ENCODE peak calls at places on chromosomes 2 and 18, in nine cellular contexts. One of them, this sample, is unnamed.

GRCh38 chr2:103196834-103197233 is 435.0 kb downstream of the TMEM182 start:
- DNase-seq in GM23338: no peak
- DNase-seq in Ammon's horn: no peak
- DNase-seq in NCI-H2081: no peak
- DNase-seq in CD8-positive, alpha-beta memory T cell: no peak
- DNase-seq in RPMI8226: no peak
- DNase-seq in myocyte: no peak
- DNase-seq in stimulated activated CD4-positive, alpha-beta T cell treated with anti-CD3 and anti-CD28 coated beads, Interleukin-12 subunit alpha, Interleukin-12 subunit beta, amount 100 ng/mL, for 4 hours: no peak
- DNase-seq in activated naive CD8-positive, alpha-beta T cell treated with anti-CD3 and anti-CD28 coated beads, Interleukin-2, amount 50 U/mL, for 16 hours: no peak
- DNase-seq in this sample: no peak

GRCh38 chr2:174546519-174547506 is 50.8 kb downstream of the WIPF1 start:
- DNase-seq in stimulated activated CD4-positive, alpha-beta T cell treated with anti-CD3 and anti-CD28 coated beads, Interleukin-12 subunit alpha, Interleukin-12 subunit beta, amount 100 ng/mL, for 4 hours: no peak
- DNase-seq in GM23338: peak
- DNase-seq in RPMI8226: peak
- DNase-seq in CD8-positive, alpha-beta memory T cell: no peak
- DNase-seq in NCI-H2081: peak
- DNase-seq in activated naive CD8-positive, alpha-beta T cell treated with anti-CD3 and anti-CD28 coated beads, Interleukin-2, amount 50 U/mL, for 16 hours: no peak
- DNase-seq in Ammon's horn: peak
- DNase-seq in myocyte: peak
- DNase-seq in this sample: peak

GRCh38 chr2:198712485-198712884 is 745.3 kb downstream of the SATB2 start:
- DNase-seq in CD8-positive, alpha-beta memory T cell: no peak
- DNase-seq in stimulated activated CD4-positive, alpha-beta T cell treated with anti-CD3 and anti-CD28 coated beads, Interleukin-12 subunit alpha, Interleukin-12 subunit beta, amount 100 ng/mL, for 4 hours: no peak
- DNase-seq in activated naive CD8-positive, alpha-beta T cell treated with anti-CD3 and anti-CD28 coated beads, Interleukin-2, amount 50 U/mL, for 16 hours: no peak
- DNase-seq in myocyte: no peak
- DNase-seq in RPMI8226: no peak
- DNase-seq in NCI-H2081: no peak
- DNase-seq in GM23338: peak
- DNase-seq in Ammon's horn: no peak
- DNase-seq in this sample: no peak

GRCh38 chr2:9554841-9555337 is 741 bp downstream of the ADAM17 start:
- DNase-seq in stimulated activated CD4-positive, alpha-beta T cell treated with anti-CD3 and anti-CD28 coated beads, Interleukin-12 subunit alpha, Interleukin-12 subunit beta, amount 100 ng/mL, for 4 hours: peak
- DNase-seq in activated naive CD8-positive, alpha-beta T cell treated with anti-CD3 and anti-CD28 coated beads, Interleukin-2, amount 50 U/mL, for 16 hours: no peak
- DNase-seq in GM23338: peak
- DNase-seq in Ammon's horn: peak
- DNase-seq in myocyte: peak
- DNase-seq in RPMI8226: peak
- DNase-seq in NCI-H2081: peak
- DNase-seq in CD8-positive, alpha-beta memory T cell: no peak
- DNase-seq in this sample: peak

GRCh38 chr2:164933751-164934189 is 21.6 kb downstream of the SLC38A11 start:
- DNase-seq in RPMI8226: no peak
- DNase-seq in stimulated activated CD4-positive, alpha-beta T cell treated with anti-CD3 and anti-CD28 coated beads, Interleukin-12 subunit alpha, Interleukin-12 subunit beta, amount 100 ng/mL, for 4 hours: no peak
- DNase-seq in myocyte: no peak
- DNase-seq in NCI-H2081: peak
- DNase-seq in GM23338: no peak
- DNase-seq in Ammon's horn: no peak
- DNase-seq in activated naive CD8-positive, alpha-beta T cell treated with anti-CD3 and anti-CD28 coated beads, Interleukin-2, amount 50 U/mL, for 16 hours: no peak
- DNase-seq in CD8-positive, alpha-beta memory T cell: no peak
- DNase-seq in this sample: no peak

GRCh38 chr2:68878753-68879152 is 7.6 kb upstream of the BMP10 start:
- DNase-seq in CD8-positive, alpha-beta memory T cell: no peak
- DNase-seq in RPMI8226: no peak
- DNase-seq in Ammon's horn: no peak
- DNase-seq in NCI-H2081: no peak
- DNase-seq in myocyte: no peak
- DNase-seq in stimulated activated CD4-positive, alpha-beta T cell treated with anti-CD3 and anti-CD28 coated beads, Interleukin-12 subunit alpha, Interleukin-12 subunit beta, amount 100 ng/mL, for 4 hours: no peak
- DNase-seq in GM23338: no peak
- DNase-seq in activated naive CD8-positive, alpha-beta T cell treated with anti-CD3 and anti-CD28 coated beads, Interleukin-2, amount 50 U/mL, for 16 hours: no peak
- DNase-seq in this sample: no peak

GRCh38 chr2:175926272-175926671 is 75.8 kb downstream of the LNPK start:
- DNase-seq in Ammon's horn: no peak
- DNase-seq in myocyte: peak
- DNase-seq in CD8-positive, alpha-beta memory T cell: no peak
- DNase-seq in stimulated activated CD4-positive, alpha-beta T cell treated with anti-CD3 and anti-CD28 coated beads, Interleukin-12 subunit alpha, Interleukin-12 subunit beta, amount 100 ng/mL, for 4 hours: no peak
- DNase-seq in NCI-H2081: no peak
- DNase-seq in RPMI8226: no peak
- DNase-seq in GM23338: no peak
- DNase-seq in activated naive CD8-positive, alpha-beta T cell treated with anti-CD3 and anti-CD28 coated beads, Interleukin-2, amount 50 U/mL, for 16 hours: no peak
- DNase-seq in this sample: no peak

GRCh38 chr2:19373352-19373751 is 14.9 kb upstream of the OSR1 start:
- DNase-seq in NCI-H2081: no peak
- DNase-seq in myocyte: no peak
- DNase-seq in CD8-positive, alpha-beta memory T cell: no peak
- DNase-seq in stimulated activated CD4-positive, alpha-beta T cell treated with anti-CD3 and anti-CD28 coated beads, Interleukin-12 subunit alpha, Interleukin-12 subunit beta, amount 100 ng/mL, for 4 hours: no peak
- DNase-seq in activated naive CD8-positive, alpha-beta T cell treated with anti-CD3 and anti-CD28 coated beads, Interleukin-2, amount 50 U/mL, for 16 hours: no peak
- DNase-seq in Ammon's horn: no peak
- DNase-seq in RPMI8226: no peak
- DNase-seq in GM23338: no peak
- DNase-seq in this sample: no peak

GRCh38 chr2:10835052-10835970 is 22.7 kb upstream of the PDIA6 start:
- DNase-seq in RPMI8226: peak
- DNase-seq in myocyte: peak
- DNase-seq in stimulated activated CD4-positive, alpha-beta T cell treated with anti-CD3 and anti-CD28 coated beads, Interleukin-12 subunit alpha, Interleukin-12 subunit beta, amount 100 ng/mL, for 4 hours: peak
- DNase-seq in GM23338: peak
- DNase-seq in Ammon's horn: peak
- DNase-seq in NCI-H2081: peak
- DNase-seq in CD8-positive, alpha-beta memory T cell: peak
- DNase-seq in activated naive CD8-positive, alpha-beta T cell treated with anti-CD3 and anti-CD28 coated beads, Interleukin-2, amount 50 U/mL, for 16 hours: peak
- DNase-seq in this sample: peak

GRCh38 chr2:46135936-46136335 is 161.3 kb upstream of the EPAS1 start:
- DNase-seq in GM23338: no peak
- DNase-seq in stimulated activated CD4-positive, alpha-beta T cell treated with anti-CD3 and anti-CD28 coated beads, Interleukin-12 subunit alpha, Interleukin-12 subunit beta, amount 100 ng/mL, for 4 hours: no peak
- DNase-seq in RPMI8226: no peak
- DNase-seq in NCI-H2081: no peak
- DNase-seq in CD8-positive, alpha-beta memory T cell: no peak
- DNase-seq in activated naive CD8-positive, alpha-beta T cell treated with anti-CD3 and anti-CD28 coated beads, Interleukin-2, amount 50 U/mL, for 16 hours: no peak
- DNase-seq in Ammon's horn: no peak
- DNase-seq in myocyte: no peak
- DNase-seq in this sample: no peak

GRCh38 chr2:23418490-23418911 is 33.5 kb downstream of the KLHL29 start:
- DNase-seq in myocyte: peak
- DNase-seq in RPMI8226: no peak
- DNase-seq in Ammon's horn: no peak
- DNase-seq in GM23338: no peak
- DNase-seq in CD8-positive, alpha-beta memory T cell: no peak
- DNase-seq in stimulated activated CD4-positive, alpha-beta T cell treated with anti-CD3 and anti-CD28 coated beads, Interleukin-12 subunit alpha, Interleukin-12 subunit beta, amount 100 ng/mL, for 4 hours: no peak
- DNase-seq in activated naive CD8-positive, alpha-beta T cell treated with anti-CD3 and anti-CD28 coated beads, Interleukin-2, amount 50 U/mL, for 16 hours: no peak
- DNase-seq in NCI-H2081: no peak
- DNase-seq in this sample: no peak

GRCh38 chr2:127039387-127040031 is 67.4 kb downstream of the BIN1 start:
- DNase-seq in stimulated activated CD4-positive, alpha-beta T cell treated with anti-CD3 and anti-CD28 coated beads, Interleukin-12 subunit alpha, Interleukin-12 subunit beta, amount 100 ng/mL, for 4 hours: no peak
- DNase-seq in Ammon's horn: no peak
- DNase-seq in GM23338: no peak
- DNase-seq in CD8-positive, alpha-beta memory T cell: no peak
- DNase-seq in activated naive CD8-positive, alpha-beta T cell treated with anti-CD3 and anti-CD28 coated beads, Interleukin-2, amount 50 U/mL, for 16 hours: no peak
- DNase-seq in RPMI8226: no peak
- DNase-seq in myocyte: peak
- DNase-seq in NCI-H2081: no peak
- DNase-seq in this sample: no peak

GRCh38 chr18:51028201-51028805 is 1.7 kb upstream of the SMAD4 start:
- DNase-seq in activated naive CD8-positive, alpha-beta T cell treated with anti-CD3 and anti-CD28 coated beads, Interleukin-2, amount 50 U/mL, for 16 hours: no peak
- DNase-seq in myocyte: no peak
- DNase-seq in NCI-H2081: peak
- DNase-seq in Ammon's horn: no peak
- DNase-seq in RPMI8226: peak
- DNase-seq in stimulated activated CD4-positive, alpha-beta T cell treated with anti-CD3 and anti-CD28 coated beads, Interleukin-12 subunit alpha, Interleukin-12 subunit beta, amount 100 ng/mL, for 4 hours: no peak
- DNase-seq in GM23338: no peak
- DNase-seq in CD8-positive, alpha-beta memory T cell: no peak
- DNase-seq in this sample: no peak

GRCh38 chr2:43018179-43019024 is 208.0 kb downstream of the ZFP36L2 start:
- DNase-seq in GM23338: no peak
- DNase-seq in activated naive CD8-positive, alpha-beta T cell treated with anti-CD3 and anti-CD28 coated beads, Interleukin-2, amount 50 U/mL, for 16 hours: no peak
- DNase-seq in stimulated activated CD4-positive, alpha-beta T cell treated with anti-CD3 and anti-CD28 coated beads, Interleukin-12 subunit alpha, Interleukin-12 subunit beta, amount 100 ng/mL, for 4 hours: no peak
- DNase-seq in Ammon's horn: peak
- DNase-seq in myocyte: peak
- DNase-seq in NCI-H2081: no peak
- DNase-seq in CD8-positive, alpha-beta memory T cell: no peak
- DNase-seq in RPMI8226: no peak
- DNase-seq in this sample: no peak

GRCh38 chr2:150271952-150272351 is 215.5 kb downstream of the RND3 start:
- DNase-seq in stimulated activated CD4-positive, alpha-beta T cell treated with anti-CD3 and anti-CD28 coated beads, Interleukin-12 subunit alpha, Interleukin-12 subunit beta, amount 100 ng/mL, for 4 hours: no peak
- DNase-seq in activated naive CD8-positive, alpha-beta T cell treated with anti-CD3 and anti-CD28 coated beads, Interleukin-2, amount 50 U/mL, for 16 hours: no peak
- DNase-seq in CD8-positive, alpha-beta memory T cell: no peak
- DNase-seq in NCI-H2081: no peak
- DNase-seq in Ammon's horn: no peak
- DNase-seq in GM23338: no peak
- DNase-seq in RPMI8226: no peak
- DNase-seq in myocyte: no peak
- DNase-seq in this sample: no peak

GRCh38 chr2:163119964-163120363 is 281.4 kb upstream of the KCNH7 start:
- DNase-seq in stimulated activated CD4-positive, alpha-beta T cell treated with anti-CD3 and anti-CD28 coated beads, Interleukin-12 subunit alpha, Interleukin-12 subunit beta, amount 100 ng/mL, for 4 hours: no peak
- DNase-seq in NCI-H2081: no peak
- DNase-seq in CD8-positive, alpha-beta memory T cell: no peak
- DNase-seq in myocyte: no peak
- DNase-seq in activated naive CD8-positive, alpha-beta T cell treated with anti-CD3 and anti-CD28 coated beads, Interleukin-2, amount 50 U/mL, for 16 hours: no peak
- DNase-seq in GM23338: no peak
- DNase-seq in Ammon's horn: no peak
- DNase-seq in RPMI8226: no peak
- DNase-seq in this sample: no peak